ENCODE peak calls at places on chromosomes 13 and 19, in four cellular contexts. Z is RWPE2, O is Peyer's patch, S is esophagus squamous epithelium. G is an unnamed sample.

GRCh38 chr19:13058951-13059660 is 43.6 kb downstream of the LYL1 start:
- DNase-seq in S (no peak), Z (no peak), O (no peak), G (no peak)

GRCh38 chr19:46608581-46609345 is 7.6 kb downstream of the CALM3 start:
- DNase-seq in Z (no peak), O (peak), S (no peak), G (no peak)

GRCh38 chr19:50647879-50648615 is 1.2 kb upstream of the C19orf81 start:
- DNase-seq in Z (no peak), S (no peak), O (no peak), G (no peak)

GRCh38 chr19:11558881-11559828 is at the start of gene ELOF1:
- DNase-seq in Z (peak), O (peak), S (peak), G (peak)

GRCh38 chr19:15702590-15702930 is 25.3 kb upstream of the OR10H2 start:
- DNase-seq in Z (no peak), S (peak), O (peak), G (peak)

GRCh38 chr19:15126511-15126910 is 19.3 kb downstream of the SYDE1 start:
- DNase-seq in O (no peak), Z (no peak), S (no peak), G (no peak)

GRCh38 chr19:4831351-4832340 is at the start of gene TICAM1:
- DNase-seq in Z (peak), O (peak), S (no peak), G (peak)

GRCh38 chr19:18274303-18274775 is at the start of gene IQCN:
- DNase-seq in S (no peak), O (no peak), Z (no peak), G (peak)

GRCh38 chr13:111184685-111185401 is 69.7 kb downstream of the ARHGEF7 start:
- DNase-seq in Z (no peak), S (no peak), O (peak), G (no peak)

GRCh38 chr19:1935484-1936208 is 5.3 kb upstream of the CSNK1G2 start:
- DNase-seq in O (no peak), S (no peak), Z (no peak), G (no peak)

GRCh38 chr13:107296804-107297203 is 728.9 kb upstream of the ARGLU1 start:
- DNase-seq in Z (no peak), S (no peak), O (no peak), G (no peak)

GRCh38 chr13:42894765-42895181 is 97.3 kb downstream of the EPSTI1 start:
- DNase-seq in O (no peak), S (no peak), Z (no peak), G (no peak)

GRCh38 chr19:18292460-18292809 is 11.0 kb upstream of the JUND start:
- DNase-seq in O (no peak), S (no peak), Z (no peak), G (no peak)

GRCh38 chr19:33785795-33786194 is 10.9 kb upstream of the KCTD15 start:
- DNase-seq in S (no peak), Z (no peak), O (no peak), G (no peak)

GRCh38 chr19:57052102-57052501 is 67.7 kb upstream of the USP29 start:
- DNase-seq in Z (no peak), O (no peak), S (no peak), G (no peak)

G was measured in stomach.